ENCODE peak calls at places on chromosomes 4 and X, in seven cellular contexts. O is iris pigment epithelial cell, S is astrocyte of the spinal cord, H is NCI-H1417, K is GM12878, I is AG09319, R is A549. M is an unnamed sample.

GRCh38 chrX:24113161-24113560 is 36.4 kb upstream of the ZFX start:
- DNase-seq in O (peak; percentile 57), H (no peak), I (peak; percentile 20), S (no peak), K (no peak), R (no peak), M (no peak)

GRCh38 chr4:98838977-98839618 is 89.8 kb downstream of the EIF4E start:
- DNase-seq in H (no peak), O (peak; percentile 61), K (no peak), S (peak; percentile 29), R (no peak), I (no peak), M (peak; percentile 27)

GRCh38 chr4:2832309-2832980 is 11.2 kb upstream of the ADD1 start:
- DNase-seq in R (no peak), O (no peak), S (no peak), I (no peak), K (no peak), H (no peak), M (no peak)

GRCh38 chrX:34656467-34656841 is 631 bp downstream of the TMEM47 start:
- DNase-seq in S (no peak), H (no peak), R (no peak), K (no peak), I (no peak), O (no peak), M (peak; percentile 7)

GRCh38 chr4:84814100-84814750 is 152.3 kb downstream of the WDFY3 start:
- DNase-seq in S (peak; percentile 87), R (peak; percentile 66), H (no peak), K (no peak), O (peak; percentile 97), I (peak; percentile 45), M (peak; percentile 87)

GRCh38 chr4:149841686-149842085 is 26.0 kb upstream of the IQCM start:
- DNase-seq in K (no peak), H (no peak), I (no peak), S (no peak), O (no peak), R (no peak), M (no peak)

GRCh38 chr4:173509031-173510001 is 20.7 kb downstream of the HAND2 start:
- DNase-seq in O (no peak), R (no peak), H (no peak), I (no peak), K (no peak), S (no peak), M (no peak)

GRCh38 chr4:156981262-156981661 is 9.7 kb upstream of the PDGFC start:
- DNase-seq in S (no peak), R (no peak), O (no peak), H (no peak), I (no peak), K (no peak), M (no peak)

M was measured in endothelial cell of umbilical vein.